ENCODE peak calls at places on chromosomes 16 and 17, in five cellular contexts. Z, E, H, N and T are unnamed samples.

GRCh38 chr17:4557626-4558310 is 2.6 kb upstream of the MYBBP1A start:
- DNase-seq in Z (no peak), E (no peak), H (no peak), N (no peak), T (no peak)

GRCh38 chr17:15469260-15469659 is 1.8 kb upstream of the CDRT4 start:
- DNase-seq in Z (no peak), E (no peak), H (no peak), N (peak; percentile 73), T (no peak)

GRCh38 chr17:32943206-32943605 is 15.3 kb downstream of the TMEM98 start:
- DNase-seq in Z (no peak), E (no peak), H (no peak), N (no peak), T (no peak)

GRCh38 chr17:1779571-1780074 is 17.8 kb downstream of the SERPINF1 start:
- DNase-seq in Z (no peak), E (peak; percentile 85), H (no peak), N (peak; percentile 99), T (no peak)

GRCh38 chr16:66258916-66259845 is 107.3 kb upstream of the CDH5 start:
- DNase-seq in Z (no peak), E (no peak), H (no peak), N (no peak), T (no peak)

GRCh38 chr17:332558-333322 is 19.9 kb downstream of the RPH3AL start:
- DNase-seq in Z (no peak), E (peak; percentile 80), H (no peak), N (no peak), T (no peak)

GRCh38 chr17:146983-147761 is 9.8 kb downstream of the SCGB1C2 start:
- DNase-seq in Z (no peak), E (no peak), H (peak; percentile 5), N (no peak), T (no peak)

GRCh38 chr17:77308768-77309726 is 168.3 kb downstream of the SEC14L1 start:
- DNase-seq in Z (no peak), E (peak; percentile 72), H (no peak), N (peak; percentile 90), T (no peak)

GRCh38 chr17:27565874-27566672 is 64.9 kb upstream of the LGALS9 start:
- DNase-seq in Z (no peak), E (no peak), H (no peak), N (no peak), T (no peak)

GRCh38 chr17:65025288-65025687 is 31.3 kb downstream of the GNA13 start:
- DNase-seq in Z (no peak), E (no peak), H (no peak), N (no peak), T (no peak)

GRCh38 chr16:86363057-86363490 is 147.3 kb upstream of the FOXF1 start:
- DNase-seq in Z (no peak), E (peak; percentile 55), H (no peak), N (peak; percentile 96), T (no peak)

GRCh38 chr17:7042507-7043194 is 1.2 kb downstream of the SLC16A11 start:
- DNase-seq in Z (no peak), E (no peak), H (no peak), N (no peak), T (no peak)

GRCh38 chr16:30350134-30350871 is 4.8 kb downstream of the CD2BP2 start:
- DNase-seq in Z (no peak), E (no peak), H (no peak), N (peak; percentile 24), T (no peak)

GRCh38 chr16:578870-579405 is 9.2 kb downstream of the PIGQ start:
- DNase-seq in Z (peak; percentile 61), E (no peak), H (peak; percentile 86), N (peak; percentile 76), T (no peak)

GRCh38 chr17:68433211-68433610 is 24.1 kb downstream of the WIPI1 start:
- DNase-seq in Z (no peak), E (no peak), H (no peak), N (no peak), T (no peak)

GRCh38 chr17:19664136-19664820 is 15.7 kb downstream of the ALDH3A2 start:
- DNase-seq in Z (no peak), E (no peak), H (no peak), N (no peak), T (no peak)

GRCh38 chr16:58563235-58563634 is 47.9 kb downstream of the SETD6 start:
- DNase-seq in Z (no peak), E (peak; percentile 65), H (no peak), N (peak; percentile 59), T (no peak)

GRCh38 chr17:48645639-48646182 is 19.6 kb upstream of the HOXB9 start:
- DNase-seq in Z (no peak), E (no peak), H (no peak), N (no peak), T (no peak)
- H3K4me3 ChIP-seq in Z (peak overlapping the region; percentile 74), E (no peak overlapping the region), H (no peak overlapping the region), N (no peak overlapping the region), T (no peak overlapping the region)

DNA sequence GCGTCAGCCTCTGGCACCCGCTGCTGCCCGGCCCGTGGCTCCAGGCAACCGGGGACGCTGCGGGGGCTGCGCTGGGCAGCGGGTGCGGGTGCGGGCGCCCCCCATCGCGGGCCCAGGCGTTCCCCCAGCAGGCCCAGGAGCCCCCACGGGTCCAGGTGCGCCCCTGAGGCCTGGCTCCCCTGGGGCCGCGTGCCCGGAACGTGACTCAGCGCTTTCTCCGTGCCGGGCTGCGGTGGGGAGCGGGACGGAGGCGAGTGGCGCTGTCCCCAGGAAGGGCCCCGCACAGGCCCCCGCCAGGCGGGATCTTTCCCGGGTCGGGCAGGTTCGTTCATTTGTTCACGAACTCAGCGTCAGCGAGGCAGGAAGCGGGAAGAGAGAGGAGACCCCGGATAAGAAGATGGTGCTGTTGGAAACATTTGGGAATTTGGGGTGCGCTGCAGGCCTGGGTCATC is 18.4 kb upstream of the EXOC7 start:
- DNase-seq in Z (no peak), E (no peak), H (no peak), N (peak; percentile 11), T (no peak)
- H3K4me3 ChIP-seq in Z (peak overlapping the region; percentile 2), E (no peak overlapping the region), H (no peak overlapping the region), N (peak overlapping the region; percentile 27), T (peak overlapping the region; percentile 73)

GRCh38 chr17:63773272-63774140 is at the start of gene CCDC47:
- DNase-seq in Z (peak; percentile 100), E (peak; percentile 100), H (peak; percentile 100), N (peak; percentile 99), T (peak; percentile 99)

GRCh38 chr17:63774982-63775290 is 966 bp downstream of the DDX42 start:
- DNase-seq in Z (no peak), E (peak; percentile 30), H (no peak), N (no peak), T (no peak)

GRCh38 chr17:63775420-63775819 is 1.4 kb downstream of the DDX42 start:
- DNase-seq in Z (no peak), E (no peak), H (no peak), N (no peak), T (no peak)

GRCh38 chr17:63774141-63774981 is at the start of gene DDX42:
- DNase-seq in Z (peak; percentile 58), E (no peak), H (peak; percentile 96), N (peak; percentile 45), T (peak; percentile 93)

GRCh38 chr17:63772801-63773271 is 561 bp downstream of the CCDC47 start:
- DNase-seq in Z (no peak), E (peak; percentile 44), H (no peak), N (peak; percentile 34), T (no peak)
- H3K4me3 ChIP-seq in Z (peak overlapping the region; percentile 71), E (peak overlapping the region; percentile 85), H (peak overlapping the region; percentile 94), N (peak overlapping the region; percentile 98), T (peak overlapping the region; percentile 89)

DNA sequence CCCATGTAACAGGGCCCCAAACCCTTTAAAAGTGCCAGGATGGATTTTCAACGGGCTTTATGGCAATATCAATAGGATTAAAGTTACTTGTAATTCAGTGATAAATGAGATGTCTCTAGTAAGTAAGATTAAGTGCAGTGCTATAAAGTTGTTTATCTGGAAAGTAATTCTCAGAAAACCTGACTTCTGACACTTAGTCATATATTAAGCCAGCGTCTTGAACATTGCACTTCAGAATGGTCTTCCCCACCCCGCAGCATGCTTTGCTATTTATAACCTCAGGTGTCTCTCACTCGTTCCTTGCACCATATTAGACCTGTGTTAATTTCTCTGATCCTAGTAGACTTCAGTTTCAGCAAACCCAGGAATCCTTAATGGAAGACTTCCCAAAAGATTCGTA is 2.1 kb upstream of the MAF start:
- DNase-seq in Z (no peak), E (no peak), H (no peak), N (no peak), T (no peak)
- H3K4me3 ChIP-seq in Z (no peak overlapping the region), E (no peak overlapping the region), H (no peak overlapping the region), N (no peak overlapping the region), T (peak overlapping the region; percentile 97)

GRCh38 chr17:49229805-49230600 is 584 bp downstream of the PHOSPHO1 start:
- DNase-seq in Z (no peak), E (no peak), H (no peak), N (no peak), T (no peak)

GRCh38 chr17:49229076-49229804 is 1.3 kb downstream of the PHOSPHO1 start:
- DNase-seq in Z (no peak), E (no peak), H (no peak), N (no peak), T (no peak)

GRCh38 chr17:49234509-49235080 is 4.0 kb upstream of the PHOSPHO1 start:
- DNase-seq in Z (no peak), E (no peak), H (no peak), N (no peak), T (no peak)

GRCh38 chr17:49230636-49231562 is at the start of gene PHOSPHO1:
- DNase-seq in Z (peak; percentile 97), E (peak; percentile 66), H (peak; percentile 94), N (peak; percentile 68), T (peak; percentile 40)

GRCh38 chr17:49231563-49231894 is 942 bp upstream of the PHOSPHO1 start:
- DNase-seq in Z (no peak), E (no peak), H (no peak), N (no peak), T (no peak)
- H3K4me3 ChIP-seq in Z (no peak overlapping the region), E (no peak overlapping the region), H (no peak overlapping the region), N (no peak overlapping the region), T (no peak overlapping the region)

DNA sequence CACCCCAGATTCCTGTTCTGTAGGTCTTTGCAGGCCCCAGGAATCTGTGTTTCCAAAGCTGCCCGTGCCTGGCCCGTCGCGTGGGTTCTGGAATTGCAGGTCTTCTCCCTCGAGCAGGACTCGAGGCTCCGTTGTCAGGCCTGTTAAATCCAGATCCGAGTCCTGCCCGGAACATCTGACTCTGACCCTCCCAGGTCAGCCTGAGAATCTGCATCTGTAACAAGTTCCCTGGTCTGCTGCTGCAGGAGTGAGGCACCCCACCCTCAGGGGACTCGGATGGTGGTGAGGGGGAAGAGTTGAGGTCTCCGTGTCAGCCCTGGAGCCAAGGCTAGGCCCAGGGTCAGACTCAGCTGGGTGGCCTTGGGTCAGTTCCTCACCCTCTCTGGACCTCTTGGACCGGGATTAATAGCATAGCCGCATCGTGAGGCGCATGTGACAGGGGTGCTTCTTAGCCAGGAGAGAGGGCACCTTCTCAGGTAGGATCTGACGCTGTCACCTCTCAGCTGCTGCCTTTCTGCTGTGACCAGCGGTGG is 8.8 kb downstream of the SPIRE2 start:
- DNase-seq in Z (no peak), E (no peak), H (no peak), N (no peak), T (no peak)
- H3K4me3 ChIP-seq in Z (no peak overlapping the region), E (no peak overlapping the region), H (no peak overlapping the region), N (no peak overlapping the region), T (no peak overlapping the region)